ENCODE peak calls at places on chromosomes 11 and 22, in five cellular contexts. One of them, this sample, is unnamed.

GRCh38 chr22:46547179-46547882 is 9.9 kb upstream of the CELSR1 start:
- DNase-seq in GM23338: no peak
- DNase-seq in psoas muscle: peak; percentile 49
- DNase-seq in tibial nerve: no peak
- DNase-seq in HepG2: no peak
- DNase-seq in this sample: no peak

GRCh38 chr11:75625970-75626691 is 42.7 kb downstream of the MAP6 start:
- DNase-seq in psoas muscle: no peak
- DNase-seq in GM23338: no peak
- DNase-seq in HepG2: no peak
- DNase-seq in tibial nerve: no peak
- DNase-seq in this sample: no peak

GRCh38 chr22:19275104-19275503 is 16.4 kb downstream of the CLTCL1 start:
- DNase-seq in tibial nerve: no peak
- DNase-seq in HepG2: no peak
- DNase-seq in psoas muscle: no peak
- DNase-seq in GM23338: no peak
- DNase-seq in this sample: no peak

GRCh38 chr11:126081915-126082250 is 19.2 kb upstream of the CDON start:
- DNase-seq in tibial nerve: no peak
- DNase-seq in psoas muscle: no peak
- DNase-seq in GM23338: no peak
- DNase-seq in HepG2: no peak
- DNase-seq in this sample: no peak

GRCh38 chr11:1772270-1773130 is 8.8 kb upstream of the CTSD start:
- DNase-seq in psoas muscle: peak; percentile 69
- DNase-seq in tibial nerve: peak; percentile 38
- DNase-seq in HepG2: no peak
- DNase-seq in GM23338: peak; percentile 79
- DNase-seq in this sample: no peak

GRCh38 chr11:92152245-92152644 is 72.4 kb upstream of the FAT3 start:
- DNase-seq in GM23338: peak; percentile 78
- DNase-seq in psoas muscle: no peak
- DNase-seq in tibial nerve: no peak
- DNase-seq in HepG2: peak; percentile 12
- DNase-seq in this sample: no peak

GRCh38 chr11:59463176-59463575 is 6.4 kb downstream of the OR4D6 start:
- DNase-seq in psoas muscle: no peak
- DNase-seq in HepG2: no peak
- DNase-seq in tibial nerve: peak; percentile 78
- DNase-seq in GM23338: peak; percentile 15
- DNase-seq in this sample: no peak

GRCh38 chr11:68044898-68045351 is 6.1 kb downstream of the TCIRG1 start:
- DNase-seq in psoas muscle: no peak
- DNase-seq in GM23338: no peak
- DNase-seq in tibial nerve: no peak
- DNase-seq in HepG2: no peak
- DNase-seq in this sample: no peak

GRCh38 chr22:43151251-43152000 is at the start of gene TSPO:
- DNase-seq in GM23338: peak; percentile 57
- DNase-seq in tibial nerve: peak; percentile 63
- DNase-seq in HepG2: no peak
- DNase-seq in psoas muscle: peak; percentile 85
- DNase-seq in this sample: no peak

GRCh38 chr11:69650081-69650831 is 9.3 kb downstream of the CCND1 start:
- DNase-seq in tibial nerve: no peak
- DNase-seq in psoas muscle: peak; percentile 5
- DNase-seq in GM23338: no peak
- DNase-seq in HepG2: no peak
- DNase-seq in this sample: no peak

DNA sequence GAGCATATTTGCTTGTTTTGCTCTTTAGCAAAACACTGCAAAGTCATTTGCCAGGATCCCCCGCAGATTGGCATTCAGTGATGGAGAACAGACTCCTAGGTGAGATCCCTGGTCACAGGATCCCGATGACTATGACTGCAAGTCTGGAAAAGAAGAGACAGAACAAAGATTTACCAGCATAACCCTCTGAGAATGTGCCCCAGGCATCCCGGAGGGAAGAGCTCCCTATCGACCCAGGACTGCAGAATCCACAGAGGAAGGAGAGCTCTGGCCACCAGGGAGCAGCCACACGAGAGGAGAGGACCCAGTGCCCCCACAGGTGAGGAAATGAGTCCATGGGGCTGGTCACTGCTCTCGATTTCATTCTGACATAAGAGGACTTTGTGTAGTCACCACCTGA is 105.2 kb downstream of the ZNF280B start:
- DNase-seq in psoas muscle: no peak
- DNase-seq in tibial nerve: no peak
- DNase-seq in HepG2: no peak
- DNase-seq in GM23338: no peak
- DNase-seq in this sample: no peak
- H3K4me1 ChIP-seq in psoas muscle: no peaks in the 10 kb centered on the region
- H3K4me1 ChIP-seq in tibial nerve: no peaks in the 10 kb centered on the region
- H3K4me1 ChIP-seq in HepG2: peaks cover 2% of the 10 kb centered on the region
- H3K4me1 ChIP-seq in GM23338: no peaks in the 10 kb centered on the region
- H3K4me1 ChIP-seq in this sample: no peaks in the 10 kb centered on the region

DNA sequence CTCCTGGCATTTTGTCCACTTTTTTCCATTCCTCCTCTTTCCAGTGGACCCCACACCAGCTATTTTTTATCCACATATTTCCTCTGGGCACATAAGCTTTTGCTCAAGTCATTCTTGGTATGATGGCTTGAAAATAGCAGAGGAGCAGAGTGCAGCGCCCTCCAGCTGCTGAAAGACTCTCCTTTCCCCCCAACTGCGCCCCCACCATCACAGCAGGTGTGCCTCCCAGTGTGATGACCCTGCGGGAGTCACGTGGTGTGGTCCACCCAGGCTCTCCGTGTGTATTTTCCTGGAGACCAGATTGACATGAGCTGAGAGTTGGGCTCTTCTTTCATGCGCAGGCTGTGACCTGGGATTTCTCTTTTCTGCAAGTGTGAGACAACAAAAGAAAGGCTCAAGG is 1241.6 kb downstream of the TBC1D22A start:
- DNase-seq in psoas muscle: no peak
- DNase-seq in HepG2: no peak
- DNase-seq in GM23338: no peak
- DNase-seq in tibial nerve: no peak
- DNase-seq in this sample: no peak
- TF ChIP-seq CTCF in psoas muscle: no peak
- TF ChIP-seq CTCF in HepG2: no peak
- TF ChIP-seq CTCF in GM23338: no peak
- TF ChIP-seq CTCF in tibial nerve: no peak
- TF ChIP-seq CTCF in this sample: no peak

DNA sequence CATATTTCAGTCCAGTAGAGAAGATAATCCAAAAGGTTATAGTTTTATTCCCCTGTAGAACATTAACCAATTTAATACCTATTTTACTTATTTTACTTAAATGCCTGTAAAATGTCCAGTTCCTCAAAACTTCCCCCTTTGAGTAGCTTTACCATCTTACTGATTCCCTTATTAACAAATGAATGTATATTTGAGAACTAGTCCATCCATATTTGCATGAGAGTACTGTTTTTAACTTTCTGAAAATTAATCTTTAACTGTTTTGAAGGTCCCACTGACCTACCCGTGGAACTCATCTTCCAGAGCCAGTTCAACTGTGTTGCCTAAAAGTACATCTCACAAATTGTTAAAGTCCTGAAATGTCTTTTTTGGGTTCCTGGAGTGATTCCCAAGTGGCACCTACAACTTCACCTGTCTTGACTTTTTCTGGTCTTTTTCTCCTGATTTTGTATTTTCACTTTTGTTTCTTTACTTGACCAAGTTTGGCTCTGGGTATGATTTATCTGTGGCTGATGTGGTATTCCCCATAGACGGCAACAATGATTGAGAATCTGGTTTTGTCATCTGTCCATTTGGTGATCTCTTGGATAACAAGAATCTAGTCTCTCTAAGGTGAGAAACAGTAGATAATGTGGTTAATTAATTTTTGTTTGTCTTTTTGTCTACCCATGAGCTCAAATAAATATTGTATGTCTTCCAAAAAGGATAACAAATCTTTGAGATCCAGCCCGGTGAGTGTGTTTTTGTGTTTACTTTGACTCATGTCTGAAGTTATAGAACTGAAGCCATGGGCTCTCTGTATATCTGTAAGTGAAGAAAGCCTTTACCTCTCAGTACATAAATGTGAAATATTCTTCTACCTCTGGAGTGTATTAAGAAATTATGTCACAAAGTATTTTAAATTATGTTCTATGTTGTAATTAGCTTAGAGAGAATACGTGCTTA is 174.2 kb downstream of the ETS1 start:
- DNase-seq in GM23338: no peak
- DNase-seq in tibial nerve: no peak
- DNase-seq in psoas muscle: no peak
- DNase-seq in HepG2: no peak
- DNase-seq in this sample: no peak
- H3K4me1 ChIP-seq in GM23338: no peaks in the 10 kb centered on the region
- H3K4me1 ChIP-seq in tibial nerve: peaks cover under 1% of the 10 kb centered on the region
- H3K4me1 ChIP-seq in psoas muscle: peaks cover 44% of the 10 kb centered on the region
- H3K4me1 ChIP-seq in HepG2: peaks cover 14% of the 10 kb centered on the region
- H3K4me1 ChIP-seq in this sample: peaks cover 10% of the 10 kb centered on the region

GRCh38 chr11:35853871-35854270 is 90.0 kb upstream of the LDLRAD3 start:
- DNase-seq in psoas muscle: no peak
- DNase-seq in GM23338: no peak
- DNase-seq in HepG2: no peak
- DNase-seq in tibial nerve: no peak
- DNase-seq in this sample: no peak
- TF ChIP-seq CTCF in psoas muscle: no peak
- TF ChIP-seq CTCF in GM23338: no peak
- TF ChIP-seq CTCF in HepG2: no peak
- TF ChIP-seq CTCF in tibial nerve: no peak
- TF ChIP-seq CTCF in this sample: no peak

GRCh38 chr11:27397619-27398412 is 34.8 kb upstream of the CCDC34 start:
- DNase-seq in HepG2: no peak
- DNase-seq in GM23338: no peak
- DNase-seq in psoas muscle: no peak
- DNase-seq in tibial nerve: no peak
- DNase-seq in this sample: no peak
- H3K4me1 ChIP-seq in HepG2: peaks cover 92% of the 10 kb centered on the region
- H3K4me1 ChIP-seq in GM23338: peaks cover 43% of the 10 kb centered on the region
- H3K4me1 ChIP-seq in psoas muscle: peaks cover 9% of the 10 kb centered on the region
- H3K4me1 ChIP-seq in tibial nerve: peaks cover 8% of the 10 kb centered on the region
- H3K4me1 ChIP-seq in this sample: peaks cover 5% of the 10 kb centered on the region

GRCh38 chr11:250740-251299 is 14.0 kb downstream of the PSMD13 start:
- DNase-seq in GM23338: peak; percentile 85
- DNase-seq in psoas muscle: peak; percentile 50
- DNase-seq in tibial nerve: peak; percentile 70
- DNase-seq in HepG2: no peak
- DNase-seq in this sample: no peak
- TF ChIP-seq CTCF in GM23338: peak; percentile 96
- TF ChIP-seq CTCF in psoas muscle: peak; percentile 53
- TF ChIP-seq CTCF in tibial nerve: peak; percentile 56
- TF ChIP-seq CTCF in HepG2: peak; percentile 80
- TF ChIP-seq CTCF in this sample: peak; percentile 67

GRCh38 chr11:116420030-116420429 is 352.8 kb downstream of the BUD13 start:
- DNase-seq in GM23338: no peak
- DNase-seq in psoas muscle: no peak
- DNase-seq in HepG2: no peak
- DNase-seq in tibial nerve: no peak
- DNase-seq in this sample: no peak
- H3K4me1 ChIP-seq in GM23338: peaks cover 11% of the 10 kb centered on the region
- H3K4me1 ChIP-seq in psoas muscle: no peaks in the 10 kb centered on the region
- H3K4me1 ChIP-seq in HepG2: peaks cover 79% of the 10 kb centered on the region
- H3K4me1 ChIP-seq in tibial nerve: no peaks in the 10 kb centered on the region
- H3K4me1 ChIP-seq in this sample: peaks cover 6% of the 10 kb centered on the region

DNA sequence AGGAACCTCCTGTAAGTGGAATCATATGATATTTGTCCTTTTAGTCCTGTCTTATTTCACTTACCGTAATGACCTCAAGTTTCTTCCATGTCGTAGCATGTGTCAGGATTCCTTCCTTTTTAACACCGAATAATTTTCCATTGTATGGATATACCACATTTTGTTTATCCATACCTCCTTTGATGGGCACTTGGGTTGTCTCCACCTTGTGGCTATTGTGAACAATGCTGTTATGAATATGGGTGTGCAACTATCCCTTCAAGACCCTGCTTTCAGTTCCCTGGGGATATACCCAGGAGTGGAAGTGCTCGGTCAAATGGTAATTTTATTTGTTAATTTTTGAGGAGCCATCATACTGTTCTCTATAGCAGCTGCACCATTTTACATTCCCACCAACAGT is 244.9 kb upstream of the BLID start:
- DNase-seq in GM23338: no peak
- DNase-seq in HepG2: no peak
- DNase-seq in psoas muscle: no peak
- DNase-seq in tibial nerve: no peak
- DNase-seq in this sample: no peak
- TF ChIP-seq CTCF in GM23338: peak; percentile 12
- TF ChIP-seq CTCF in HepG2: peak; percentile 4
- TF ChIP-seq CTCF in psoas muscle: peak; percentile 17
- TF ChIP-seq CTCF in tibial nerve: no peak
- TF ChIP-seq CTCF in this sample: no peak

GRCh38 chr11:11973866-11974265 is 34.6 kb downstream of the DKK3 start:
- DNase-seq in HepG2: no peak
- DNase-seq in psoas muscle: no peak
- DNase-seq in GM23338: no peak
- DNase-seq in tibial nerve: no peak
- DNase-seq in this sample: no peak
- H3K4me1 ChIP-seq in HepG2: peaks cover 6% of the 10 kb centered on the region
- H3K4me1 ChIP-seq in psoas muscle: peaks cover 27% of the 10 kb centered on the region
- H3K4me1 ChIP-seq in GM23338: peaks cover 13% of the 10 kb centered on the region
- H3K4me1 ChIP-seq in tibial nerve: peaks cover 80% of the 10 kb centered on the region
- H3K4me1 ChIP-seq in this sample: peaks cover 82% of the 10 kb centered on the region

DNA sequence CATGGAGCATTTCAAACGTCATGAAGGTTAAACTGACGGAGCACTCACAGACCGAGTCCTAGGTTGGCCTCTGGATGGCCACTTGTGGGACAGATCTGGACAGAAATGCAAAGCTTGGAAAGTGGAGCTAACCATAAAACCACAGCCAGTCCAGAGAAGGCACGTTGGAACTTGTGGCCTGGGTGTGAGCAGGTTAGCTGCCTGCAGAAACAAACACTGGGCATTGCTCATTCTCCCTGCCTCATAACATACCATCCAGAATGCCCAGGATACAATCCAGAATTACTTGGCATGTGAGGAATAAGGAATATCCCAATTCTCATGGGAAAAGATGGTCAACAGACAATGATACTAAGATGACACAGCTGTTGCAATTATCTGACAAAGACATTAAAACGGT is 1005.0 kb downstream of the TBC1D22A start:
- DNase-seq in psoas muscle: no peak
- DNase-seq in GM23338: no peak
- DNase-seq in tibial nerve: no peak
- DNase-seq in HepG2: no peak
- DNase-seq in this sample: no peak
- TF ChIP-seq CTCF in psoas muscle: no peak
- TF ChIP-seq CTCF in GM23338: no peak
- TF ChIP-seq CTCF in tibial nerve: no peak
- TF ChIP-seq CTCF in HepG2: no peak
- TF ChIP-seq CTCF in this sample: no peak

This sample was measured in esophagus squamous epithelium.